ENCODE peak calls at places on chromosomes 6 and 20, in five cellular contexts. D, G, W, S and X are unnamed samples.

GRCh38 chr20:8394308-8394945 is 262.4 kb downstream of the PLCB1 start:
- DNase-seq in D (no peak), G (no peak), W (no peak), S (no peak), X (no peak)

GRCh38 chr6:7532232-7532631 is 9.2 kb upstream of the DSP start:
- DNase-seq in D (no peak), G (no peak), W (no peak), S (no peak), X (no peak)

GRCh38 chr6:77448546-77448945 is 14.7 kb downstream of the HTR1B start:
- DNase-seq in D (no peak), G (no peak), W (no peak), S (no peak), X (no peak)

GRCh38 chr20:6007094-6007528 is 46.7 kb downstream of the LRRN4 start:
- DNase-seq in D (no peak), G (no peak), W (no peak), S (no peak), X (no peak)

GRCh38 chr6:119791746-119792145 is 442.2 kb upstream of the MAN1A1 start:
- DNase-seq in D (no peak), G (no peak), W (no peak), S (no peak), X (no peak)

GRCh38 chr6:30814137-30815084 is 69.9 kb upstream of the DDR1 start:
- DNase-seq in D (no peak), G (peak), W (no peak), S (peak), X (no peak)

GRCh38 chr20:47733892-47734291 is 51.4 kb downstream of the SULF2 start:
- DNase-seq in D (no peak), G (no peak), W (no peak), S (no peak), X (no peak)

GRCh38 chr6:103687430-103687829 is 1172.3 kb downstream of the HACE1 start:
- DNase-seq in D (no peak), G (no peak), W (no peak), S (no peak), X (no peak)

GRCh38 chr6:140988780-140989179 is 1143.9 kb upstream of the GJE1 start:
- DNase-seq in D (no peak), G (no peak), W (no peak), S (no peak), X (no peak)

GRCh38 chr6:122996797-122997520 is 924 bp downstream of the CLVS2 start:
- DNase-seq in D (no peak), G (no peak), W (peak), S (no peak), X (no peak)

GRCh38 chr6:16273266-16273665 is 34.9 kb downstream of the GMPR start:
- DNase-seq in D (no peak), G (no peak), W (no peak), S (no peak), X (no peak)

GRCh38 chr20:11544029-11544678 is 373.5 kb upstream of the BTBD3 start:
- DNase-seq in D (no peak), G (peak), W (peak), S (peak), X (peak)

GRCh38 chr6:118097576-118097975 is 190.5 kb downstream of the SLC35F1 start:
- DNase-seq in D (no peak), G (no peak), W (no peak), S (no peak), X (no peak)